ENCODE peak calls at places on chromosomes 4 and X, in nine cellular contexts. G, P, E, K, L, O, X, M and D are unnamed samples.

GRCh38 chr4:11585506-11585905 is 156.8 kb upstream of the HS3ST1 start:
- DNase-seq in P (peak), O (no peak), M (no peak), L (no peak), G (peak), K (no peak), X (no peak), E (peak), D (no peak)

GRCh38 chr4:3310301-3311094 is 17.7 kb downstream of the RGS12 start:
- DNase-seq in O (no peak), G (no peak), E (no peak), M (no peak), K (no peak), L (no peak), P (no peak), X (no peak), D (no peak)

GRCh38 chr4:15336410-15337184 is 91.2 kb upstream of the C1QTNF7 start:
- DNase-seq in O (no peak), P (no peak), X (no peak), M (no peak), E (peak), G (peak), K (peak), L (peak), D (peak)

GRCh38 chr4:177442623-177443155 is 452 bp upstream of the AGA start:
- DNase-seq in M (no peak), K (no peak), E (peak), P (no peak), G (peak), L (no peak), O (no peak), X (no peak), D (no peak)

GRCh38 chr4:184330008-184330400 is 112.3 kb upstream of the ENPP6 start:
- DNase-seq in L (no peak), O (no peak), P (no peak), G (no peak), X (no peak), M (no peak), K (no peak), E (no peak), D (no peak)

GRCh38 chr4:15544196-15544730 is 74.6 kb downstream of the CC2D2A start:
- DNase-seq in K (no peak), E (no peak), G (no peak), L (no peak), P (no peak), M (no peak), O (no peak), X (no peak), D (no peak)

GRCh38 chr4:40486534-40486933 is 143.1 kb downstream of the RBM47 start:
- DNase-seq in P (no peak), E (peak), X (no peak), K (no peak), O (no peak), G (peak), L (peak), M (no peak), D (peak)

GRCh38 chr4:67332627-67333026 is 212.7 kb downstream of the CENPC start:
- DNase-seq in K (no peak), P (peak), M (peak), L (peak), E (peak), X (peak), G (peak), O (no peak), D (no peak)

GRCh38 chr4:53551963-53552362 is 39.3 kb downstream of the LNX1 start:
- DNase-seq in X (no peak), O (no peak), M (no peak), E (peak), G (peak), L (peak), P (no peak), K (no peak), D (no peak)

GRCh38 chrX:120769576-120770341 is 105.9 kb downstream of the CT47B1 start:
- DNase-seq in X (no peak), P (no peak), G (peak), M (peak), E (peak), O (no peak), L (peak), K (peak), D (no peak)

GRCh38 chr4:165905405-165906027 is 32.5 kb downstream of the TLL1 start:
- DNase-seq in K (no peak), P (no peak), X (no peak), E (peak), M (no peak), L (no peak), G (peak), O (no peak), D (no peak)

GRCh38 chr4:165301833-165302232 is 25.6 kb upstream of the MSMO1 start:
- DNase-seq in O (no peak), L (peak), M (no peak), P (peak), K (no peak), G (no peak), X (no peak), E (peak), D (no peak)

GRCh38 chr4:18020145-18020670 is 1.3 kb downstream of the LCORL start:
- DNase-seq in X (peak), M (no peak), G (peak), L (peak), O (no peak), P (peak), E (peak), K (no peak), D (no peak)

GRCh38 chr4:54169176-54169575 is 59.9 kb upstream of the PDGFRA start:
- DNase-seq in E (peak), P (no peak), L (peak), G (peak), X (no peak), K (no peak), O (no peak), M (no peak), D (no peak)

GRCh38 chr4:158496030-158496741 is 25.5 kb upstream of the RXFP1 start:
- DNase-seq in L (no peak), E (peak), M (peak), K (no peak), G (peak), O (no peak), P (peak), X (peak), D (no peak)

GRCh38 chr4:70688795-70689231 is 481 bp downstream of the UTP3 start:
- DNase-seq in L (no peak), K (no peak), G (peak), E (no peak), O (no peak), P (no peak), M (no peak), X (no peak), D (no peak)

GRCh38 chrX:148601034-148601433 is 100.6 kb downstream of the AFF2 start:
- DNase-seq in E (peak), M (no peak), X (no peak), P (no peak), O (no peak), G (peak), L (peak), K (no peak), D (no peak)

GRCh38 chr4:41256131-41256739 is 493 bp upstream of the UCHL1 start:
- DNase-seq in G (peak), X (peak), P (no peak), O (no peak), K (no peak), L (peak), E (peak), M (no peak), D (no peak)

GRCh38 chrX:53282313-53282712 is 929 bp upstream of the IQSEC2 start:
- DNase-seq in M (no peak), X (no peak), L (no peak), E (no peak), P (no peak), K (no peak), G (peak), O (no peak), D (no peak)

GRCh38 chrX:48522291-48522690 is 683 bp downstream of the EBP start:
- DNase-seq in G (no peak), K (no peak), X (no peak), O (no peak), L (no peak), P (no peak), M (no peak), E (no peak), D (no peak)

GRCh38 chr4:85823295-85823694 is 348.3 kb downstream of the ARHGAP24 start:
- DNase-seq in L (peak), M (no peak), K (no peak), P (no peak), O (no peak), E (peak), X (no peak), G (peak), D (no peak)

GRCh38 chr4:147117400-147117799 is 171.7 kb upstream of the TTC29 start:
- DNase-seq in P (no peak), M (no peak), X (no peak), L (no peak), K (no peak), E (peak), O (no peak), G (peak), D (no peak)